ENCODE peak calls at places on chromosomes 1 and 21, in ten cellular contexts. P, S, X, E, M, H, G, Q, W and K are unnamed samples. For H3K27me3, the result is how much of the 10 kb centered on the place peaks cover.

GRCh38 chr21:29382029-29382654 is 83.4 kb downstream of the BACH1 start:
- DNase-seq in X (no peak), P (peak), M (no peak), E (peak), S (no peak), H (no peak), W (no peak), Q (no peak), G (no peak), K (no peak)

GRCh38 chr1:201594575-201595245 is 55.8 kb downstream of the NAV1 start:
- DNase-seq in Q (no peak), G (peak), S (no peak), M (no peak), P (peak), H (no peak), W (no peak), E (no peak), X (peak), K (peak)

GRCh38 chr1:7501259-7501560 is 269.9 kb upstream of the VAMP3 start:
- DNase-seq in X (no peak), G (no peak), W (no peak), S (peak), H (peak), M (no peak), P (no peak), Q (no peak), E (peak), K (no peak)

GRCh38 chr1:25707280-25708016 is 90.9 kb downstream of the MAN1C1 start:
- DNase-seq in W (no peak), P (no peak), G (no peak), E (no peak), X (no peak), Q (no peak), H (no peak), M (no peak), S (no peak), K (peak)

GRCh38 chr1:52365091-52365745 is 787 bp downstream of the CC2D1B start:
- DNase-seq in M (peak), G (peak), Q (no peak), P (peak), S (peak), H (peak), X (peak), W (peak), E (peak), K (peak)

GRCh38 chr1:246181244-246181643 is 325.8 kb downstream of the SMYD3 start:
- DNase-seq in G (no peak), H (no peak), S (no peak), E (no peak), M (no peak), X (no peak), W (no peak), P (no peak), Q (no peak), K (no peak)

GRCh38 chr1:41537788-41538351 is 53.4 kb upstream of the EDN2 start:
- DNase-seq in M (peak), G (peak), E (peak), W (peak), Q (no peak), S (no peak), H (peak), X (no peak), P (peak), K (no peak)

GRCh38 chr1:34013958-34014737 is 150.3 kb downstream of the HMGB4 start:
- DNase-seq in X (peak), S (no peak), W (no peak), H (no peak), E (no peak), P (peak), G (peak), M (peak), Q (no peak), K (peak)

GRCh38 chr1:27011976-27012563 is 580 bp downstream of the TENT5B start:
- DNase-seq in M (no peak), Q (no peak), X (no peak), P (no peak), W (no peak), H (no peak), E (peak), S (no peak), G (no peak), K (peak)

GRCh38 chr1:182698977-182699672 is 14.7 kb upstream of the RGS8 start:
- DNase-seq in W (no peak), G (no peak), M (no peak), P (no peak), S (peak), E (no peak), Q (no peak), X (no peak), H (peak), K (no peak)

GRCh38 chr1:18883636-18884418 is 18.5 kb downstream of the ALDH4A1 start:
- DNase-seq in H (peak), M (peak), E (peak), W (peak), Q (peak), X (peak), G (peak), S (peak), P (peak), K (peak)

GRCh38 chr1:81179239-81179638 is 621.5 kb upstream of the ADGRL2 start:
- DNase-seq in Q (no peak), S (no peak), E (no peak), G (no peak), P (peak), M (no peak), H (no peak), W (no peak), X (no peak), K (no peak)

GRCh38 chr1:245690153-245690552 is 535.4 kb downstream of the KIF26B start:
- DNase-seq in E (no peak), W (no peak), X (no peak), P (no peak), Q (no peak), M (no peak), H (no peak), G (no peak), S (peak), K (no peak)

GRCh38 chr1:168428063-168428731 is 115.6 kb downstream of the XCL2 start:
- DNase-seq in W (no peak), Q (no peak), E (peak), M (peak), S (no peak), G (no peak), X (no peak), P (peak), H (peak), K (peak)

GRCh38 chr1:158121604-158122254 is 59.0 kb upstream of the CD1D start:
- DNase-seq in M (no peak), X (peak), G (no peak), S (no peak), H (peak), W (peak), P (peak), Q (no peak), E (no peak), K (peak)

GRCh38 chr1:36786425-36786824 is 247.9 kb downstream of the GRIK3 start:
- DNase-seq in W (no peak), E (no peak), G (no peak), X (no peak), Q (no peak), P (no peak), M (no peak), S (no peak), H (no peak), K (no peak)

GRCh38 chr1:50779811-50780210 is 180.3 kb downstream of the FAF1 start:
- DNase-seq in G (no peak), M (no peak), S (no peak), X (no peak), Q (no peak), W (no peak), H (no peak), P (no peak), E (no peak), K (no peak)

GRCh38 chr21:25717491-25718139 is 17.1 kb downstream of the ATP5PF start:
- DNase-seq in S (no peak), E (peak), M (peak), Q (no peak), H (no peak), G (no peak), P (peak), X (peak), W (no peak), K (no peak)

GRCh38 chr1:89465201-89465600 is 59.4 kb upstream of the LRRC8B start:
- DNase-seq in W (no peak), Q (peak), S (no peak), G (no peak), H (no peak), E (no peak), M (no peak), X (no peak), P (no peak), K (no peak)

GRCh38 chr1:181099152-181100014 is 10.9 kb downstream of the IER5 start:
- DNase-seq in M (no peak), P (peak), X (no peak), G (no peak), E (no peak), W (no peak), H (no peak), S (no peak), Q (peak), K (no peak)

GRCh38 chr1:12172042-12172851 is 5.5 kb downstream of the TNFRSF1B start:
- DNase-seq in G (no peak), E (peak), P (no peak), M (no peak), W (no peak), H (no peak), Q (no peak), S (no peak), X (no peak), K (no peak)

GRCh38 chr1:90371106-90371813 is 345.8 kb downstream of the BARHL2 start:
- DNase-seq in H (no peak), X (no peak), S (no peak), P (no peak), Q (no peak), M (no peak), E (no peak), W (no peak), G (no peak), K (no peak)

GRCh38 chr1:15761729-15762128 is 3.1 kb downstream of the FBLIM1 start:
- DNase-seq in E (peak), W (no peak), Q (no peak), M (no peak), P (no peak), G (no peak), S (no peak), H (no peak), X (peak), K (peak)

GRCh38 chr1:15764890-15765289 is 6.3 kb downstream of the FBLIM1 start:
- DNase-seq in M (no peak), G (no peak), E (no peak), W (no peak), X (no peak), P (no peak), Q (no peak), S (no peak), H (no peak), K (peak)

GRCh38 chr1:15765495-15766194 is 7.0 kb downstream of the FBLIM1 start:
- DNase-seq in S (no peak), X (peak), M (no peak), G (no peak), H (no peak), W (no peak), P (peak), E (peak), Q (no peak), K (no peak)

GRCh38 chr1:15762546-15762945 is 4.0 kb downstream of the FBLIM1 start:
- DNase-seq in E (peak), S (no peak), X (no peak), H (no peak), Q (no peak), P (no peak), G (no peak), M (no peak), W (no peak), K (peak)

DNA sequence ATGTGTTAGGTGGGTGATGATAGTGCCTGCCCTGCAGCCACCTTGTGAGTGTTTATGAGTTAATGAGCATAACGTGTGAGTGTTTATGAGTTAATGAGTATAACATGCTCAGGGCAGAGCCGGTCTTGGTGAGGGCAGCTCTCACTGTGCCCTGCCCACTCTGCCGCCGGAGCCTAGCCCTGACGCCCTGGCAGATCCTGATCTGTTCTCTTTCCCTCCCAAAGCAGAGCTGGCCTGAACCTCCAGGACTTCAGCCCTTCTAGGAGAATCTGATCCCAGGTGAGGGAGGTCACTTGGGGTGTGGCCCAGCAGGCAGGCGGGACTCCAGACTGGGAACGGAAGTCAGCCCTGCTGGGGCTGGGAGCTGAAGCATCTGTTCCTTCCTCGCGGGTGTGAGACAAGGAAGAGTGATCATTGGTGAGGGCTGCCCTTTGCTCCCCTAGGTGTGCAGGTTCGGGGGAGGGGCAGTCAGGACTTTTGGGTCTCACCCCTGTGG is 5.7 kb downstream of the FBLIM1 start:
- DNase-seq in E (peak), S (no peak), P (peak), G (no peak), M (no peak), H (no peak), Q (no peak), W (peak), X (no peak), K (peak)
- H3K4me3 ChIP-seq in E (no peak), S (no peak), P (no peak), G (no peak), M (no peak), H (no peak), Q (no peak), W (no peak), X (no peak), K (no peak)

DNA sequence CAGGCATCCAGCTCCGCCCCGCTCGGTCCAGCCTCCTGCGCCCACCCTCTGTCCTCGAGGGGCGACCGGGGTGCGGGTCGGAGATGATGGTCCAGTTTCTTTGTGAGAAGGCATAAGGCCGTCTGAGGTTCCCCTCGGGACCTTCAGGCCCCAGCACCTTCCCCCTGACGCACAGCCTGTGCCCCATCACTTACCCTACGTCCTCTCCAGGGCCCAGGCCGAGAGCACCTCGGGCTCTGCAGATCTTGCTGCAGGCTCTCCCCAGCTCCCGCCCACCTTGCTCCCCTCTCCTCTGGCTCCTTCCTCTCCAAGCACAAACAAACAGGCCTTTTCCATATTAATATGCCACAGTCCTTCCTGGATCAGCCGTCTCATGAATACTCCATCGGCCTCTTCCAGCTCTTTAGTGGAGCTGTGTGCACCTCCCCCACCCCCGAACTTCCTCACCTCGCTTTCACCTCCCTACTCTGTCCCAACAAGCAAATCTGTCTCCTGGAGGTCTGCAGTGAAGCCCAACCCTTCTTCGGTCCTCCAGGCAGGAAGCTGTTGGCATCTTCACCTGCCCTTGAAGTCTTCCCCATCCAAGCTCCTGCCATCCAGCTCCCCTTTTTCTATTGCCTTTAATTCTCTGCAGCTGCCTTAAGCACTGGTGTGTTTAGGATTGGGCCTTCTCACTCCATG is 448 bp upstream of the COL9A2 start:
- DNase-seq in M (no peak), S (no peak), X (peak), P (no peak), W (no peak), G (no peak), Q (no peak), H (no peak), E (peak), K (peak)
- H3K27me3 ChIP-seq in M (under half), S (under half), X (under half), P (under half), W (half or more), G (under half), Q (under half), H (under half), E (under half), K (under half)

GRCh38 chr1:162855461-162856150 is 5.4 kb downstream of the CCDC190 start:
- DNase-seq in X (no peak), E (no peak), G (no peak), M (no peak), S (no peak), Q (no peak), P (no peak), W (no peak), H (no peak), K (no peak)
- H3K4me3 ChIP-seq in X (no peak), E (no peak), G (no peak), M (no peak), S (no peak), Q (no peak), P (no peak), W (no peak), H (no peak), K (no peak)

DNA sequence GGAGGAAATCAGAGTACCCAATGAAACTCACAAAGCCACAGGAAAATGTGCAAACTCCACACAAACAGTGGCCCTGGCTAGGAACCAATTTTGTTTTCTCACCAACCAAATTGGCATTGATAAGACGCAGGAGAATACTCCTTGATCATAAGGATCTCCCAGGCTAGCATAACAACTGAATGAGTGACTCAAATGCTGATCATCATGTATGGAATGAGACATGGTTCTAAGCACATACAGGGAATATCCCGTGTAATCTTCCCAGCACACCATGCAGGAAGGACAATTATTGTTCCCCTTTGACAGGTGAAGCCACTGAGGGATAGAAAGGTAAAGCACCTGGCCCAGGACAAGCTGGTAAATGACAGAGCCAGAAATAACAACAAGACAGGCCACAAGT is 180.0 kb upstream of the DUSP10 start:
- DNase-seq in Q (no peak), M (no peak), P (no peak), X (no peak), G (no peak), E (peak), W (no peak), S (no peak), H (no peak), K (no peak)
- H3K27me3 ChIP-seq in Q (under half), M (under half), P (under half), X (under half), G (under half), E (under half), W (under half), S (under half), H (under half), K (under half)

GRCh38 chr1:110870721-110871388 is 2.1 kb upstream of the CD53 start:
- DNase-seq in E (no peak), S (no peak), X (no peak), G (no peak), H (no peak), P (no peak), M (no peak), Q (no peak), W (no peak), K (no peak)

GRCh38 chr1:110874303-110875215 is 1.6 kb downstream of the CD53 start:
- DNase-seq in H (no peak), Q (no peak), P (no peak), M (no peak), G (no peak), X (no peak), E (no peak), S (no peak), W (no peak), K (no peak)

GRCh38 chr1:110872366-110872744 is 593 bp upstream of the CD53 start:
- DNase-seq in X (no peak), G (no peak), E (no peak), Q (peak), S (no peak), M (no peak), P (no peak), H (no peak), W (no peak), K (no peak)

GRCh38 chr1:110873856-110874255 is 908 bp downstream of the CD53 start:
- DNase-seq in G (no peak), M (no peak), X (no peak), H (no peak), E (no peak), Q (no peak), W (no peak), S (no peak), P (no peak), K (no peak)

GRCh38 chr1:110872745-110873435 is at the start of gene CD53:
- DNase-seq in E (no peak), W (peak), S (peak), G (no peak), M (peak), Q (peak), H (no peak), X (peak), P (no peak), K (no peak)
- H3K4me3 ChIP-seq in E (no peak), W (peak), S (peak), G (peak), M (peak), Q (peak), H (no peak), X (peak), P (no peak), K (no peak)

DNA sequence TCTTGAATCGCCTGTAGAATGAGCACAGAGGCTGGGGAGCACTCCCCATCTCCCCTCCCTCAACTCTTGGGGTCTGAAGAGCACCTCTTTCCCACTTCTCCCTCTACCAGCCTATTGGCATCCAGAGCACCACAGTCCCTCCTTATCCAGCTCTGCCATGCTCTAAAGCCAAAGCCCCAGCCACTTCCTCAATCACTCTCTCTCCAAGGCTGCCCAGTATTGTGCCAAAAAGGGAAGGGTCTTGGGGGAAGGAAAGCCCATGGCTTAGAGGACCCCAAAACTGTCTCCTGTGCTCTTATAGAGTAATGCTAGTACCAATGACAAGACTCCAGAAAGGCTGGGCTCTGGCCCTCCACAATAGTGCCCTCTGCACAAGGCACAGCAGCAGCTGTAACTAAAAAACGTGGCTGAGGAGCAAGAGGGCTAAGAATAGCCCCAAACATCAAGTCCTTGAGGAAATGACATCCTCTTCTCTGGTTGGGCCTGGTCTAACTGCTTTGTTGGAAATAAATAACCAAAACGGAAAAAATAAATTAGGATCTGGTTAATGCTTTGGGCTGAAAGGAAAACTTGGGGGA is 28.4 kb downstream of the SLC27A3 start:
- DNase-seq in W (no peak), G (no peak), X (no peak), P (no peak), H (peak), Q (no peak), M (no peak), S (no peak), E (no peak), K (no peak)
- H3K27me3 ChIP-seq in W (under half), G (under half), X (under half), P (under half), H (under half), Q (under half), M (under half), S (under half), E (under half), K (under half)